ENCODE peak calls at places on chromosomes 6 and 20, in nine cellular contexts. E, C, F, I, H, N, Z, K and M are unnamed samples.

GRCh38 chr20:1646975-1647431 is 10.6 kb downstream of the SIRPG start:
- DNase-seq in E (no peak), C (no peak), F (no peak), I (no peak), H (no peak), N (no peak), Z (no peak), K (no peak), M (no peak)

GRCh38 chr20:34150616-34151015 is 38.6 kb upstream of the EIF2S2 start:
- DNase-seq in E (no peak), C (no peak), F (no peak), I (no peak), H (no peak), N (no peak), Z (no peak), K (no peak), M (no peak)

GRCh38 chr6:53598584-53598983 is 53.7 kb upstream of the GCLC start:
- DNase-seq in E (no peak), C (no peak), F (no peak), I (no peak), H (no peak), N (peak; percentile 3), Z (no peak), K (no peak), M (no peak)

GRCh38 chr6:140806431-140806830 is 1326.3 kb upstream of the GJE1 start:
- DNase-seq in E (peak; percentile 8), C (no peak), F (no peak), I (no peak), H (no peak), N (no peak), Z (no peak), K (no peak), M (no peak)

GRCh38 chr6:37483917-37484785 is 15.5 kb downstream of the CCDC167 start:
- DNase-seq in E (peak; percentile 56), C (peak; percentile 21), F (peak; percentile 25), I (peak; percentile 81), H (peak; percentile 48), N (peak; percentile 83), Z (peak; percentile 69), K (peak; percentile 79), M (peak; percentile 96)

GRCh38 chr20:25336561-25337422 is 53.8 kb downstream of the ABHD12 start:
- DNase-seq in E (peak; percentile 54), C (no peak), F (no peak), I (no peak), H (peak; percentile 24), N (peak; percentile 35), Z (no peak), K (no peak), M (peak; percentile 79)

GRCh38 chr6:63509652-63510352 is 62.5 kb upstream of the LOC128125822 start:
- DNase-seq in E (no peak), C (no peak), F (no peak), I (no peak), H (peak; percentile 67), N (no peak), Z (no peak), K (peak; percentile 84), M (no peak)

GRCh38 chr6:157107915-157108651 is 215.2 kb downstream of the TMEM242 start:
- DNase-seq in E (peak; percentile 82), C (peak; percentile 16), F (no peak), I (no peak), H (no peak), N (no peak), Z (no peak), K (no peak), M (no peak)

GRCh38 chr6:33627876-33628275 is 6.8 kb downstream of the ITPR3 start:
- DNase-seq in E (no peak), C (no peak), F (no peak), I (no peak), H (no peak), N (peak; percentile 37), Z (no peak), K (no peak), M (no peak)

GRCh38 chr6:65126667-65127066 is 580.4 kb downstream of the EYS start:
- DNase-seq in E (no peak), C (no peak), F (no peak), I (no peak), H (no peak), N (peak; percentile 2), Z (no peak), K (no peak), M (peak; percentile 7)

GRCh38 chr6:125094563-125094962 is 59.0 kb upstream of the TPD52L1 start:
- DNase-seq in E (peak; percentile 51), C (no peak), F (no peak), I (no peak), H (no peak), N (no peak), Z (no peak), K (no peak), M (no peak)

GRCh38 chr6:106081715-106082114 is 4.4 kb upstream of the PRDM1 start:
- DNase-seq in E (no peak), C (no peak), F (no peak), I (no peak), H (no peak), N (no peak), Z (no peak), K (no peak), M (no peak)

GRCh38 chr20:51966296-51966971 is 164.1 kb upstream of the SALL4 start:
- DNase-seq in E (peak; percentile 95), C (peak; percentile 69), F (peak; percentile 20), I (no peak), H (peak; percentile 34), N (peak; percentile 83), Z (no peak), K (peak; percentile 66), M (peak; percentile 80)

GRCh38 chr6:89828988-89829590 is 591 bp upstream of the CASP8AP2 start:
- DNase-seq in E (no peak), C (no peak), F (peak; percentile 23), I (no peak), H (no peak), N (peak; percentile 9), Z (peak; percentile 1), K (no peak), M (peak; percentile 57)

GRCh38 chr6:132552372-132552771 is at the start of gene TAAR8:
- DNase-seq in E (no peak), C (no peak), F (no peak), I (no peak), H (no peak), N (no peak), Z (no peak), K (no peak), M (no peak)

GRCh38 chr6:132464538-132465256 is 48.2 kb downstream of the STX7 start:
- DNase-seq in E (peak; percentile 37), C (no peak), F (no peak), I (no peak), H (no peak), N (no peak), Z (no peak), K (no peak), M (no peak)

GRCh38 chr20:20024942-20025341 is 7.8 kb downstream of the NAA20 start:
- DNase-seq in E (no peak), C (no peak), F (no peak), I (no peak), H (no peak), N (no peak), Z (no peak), K (no peak), M (no peak)

GRCh38 chr6:137847748-137848147 is 19.3 kb upstream of the TNFAIP3 start:
- DNase-seq in E (no peak), C (no peak), F (no peak), I (no peak), H (no peak), N (no peak), Z (no peak), K (no peak), M (no peak)

GRCh38 chr20:11797161-11797560 is 120.5 kb upstream of the BTBD3 start:
- DNase-seq in E (no peak), C (no peak), F (no peak), I (no peak), H (no peak), N (no peak), Z (no peak), K (no peak), M (no peak)

GRCh38 chr20:54691335-54691734 is 215.9 kb downstream of the DOK5 start:
- DNase-seq in E (no peak), C (no peak), F (no peak), I (no peak), H (no peak), N (no peak), Z (no peak), K (no peak), M (no peak)

GRCh38 chr6:12233693-12234551 is 56.2 kb upstream of the EDN1 start:
- DNase-seq in E (peak; percentile 90), C (peak; percentile 57), F (peak; percentile 80), I (peak; percentile 71), H (peak; percentile 56), N (peak; percentile 32), Z (no peak), K (peak; percentile 68), M (peak; percentile 22)

GRCh38 chr6:26577720-26578072 is 19.1 kb upstream of the ABT1 start:
- DNase-seq in E (no peak), C (no peak), F (no peak), I (no peak), H (no peak), N (no peak), Z (no peak), K (no peak), M (no peak)
- H3K4me3 ChIP-seq in E (no peak overlapping the region), C (no peak overlapping the region), F (peak overlapping the region; percentile 27), I (peak overlapping the region; percentile 71), H (no peak overlapping the region), N (peak overlapping the region; percentile 49), Z (peak overlapping the region; percentile 38), K (no peak overlapping the region), M (peak overlapping the region; percentile 61)

GRCh38 chr6:7911345-7911725 is 747 bp upstream of the TXNDC5 start:
- DNase-seq in E (peak; percentile 44), C (no peak), F (peak; percentile 73), I (no peak), H (no peak), N (no peak), Z (no peak), K (no peak), M (peak; percentile 23)
- H3K36me3 ChIP-seq in E (no peaks in the 10 kb centered on the region), C (peaks cover 5% of the 10 kb centered on the region), F (peaks cover 34% of the 10 kb centered on the region), I (no peaks in the 10 kb centered on the region), H (no peaks in the 10 kb centered on the region), N (no peaks in the 10 kb centered on the region), Z (no peaks in the 10 kb centered on the region), K (no peaks in the 10 kb centered on the region), M (no peaks in the 10 kb centered on the region)

GRCh38 chr6:127459231-127459641 is at the start of gene KIAA0408:
- DNase-seq in E (peak; percentile 45), C (no peak), F (no peak), I (no peak), H (peak; percentile 60), N (peak; percentile 79), Z (no peak), K (peak; percentile 81), M (peak; percentile 36)
- H3K4me3 ChIP-seq in E (no peak within 1 kb of the TSS), C (no peak within 1 kb of the TSS), F (no peak within 1 kb of the TSS), I (no peak within 1 kb of the TSS), H (peak within 1 kb of the TSS; percentile 22), N (no peak within 1 kb of the TSS), Z (no peak within 1 kb of the TSS), K (no peak within 1 kb of the TSS), M (no peak within 1 kb of the TSS)

DNA sequence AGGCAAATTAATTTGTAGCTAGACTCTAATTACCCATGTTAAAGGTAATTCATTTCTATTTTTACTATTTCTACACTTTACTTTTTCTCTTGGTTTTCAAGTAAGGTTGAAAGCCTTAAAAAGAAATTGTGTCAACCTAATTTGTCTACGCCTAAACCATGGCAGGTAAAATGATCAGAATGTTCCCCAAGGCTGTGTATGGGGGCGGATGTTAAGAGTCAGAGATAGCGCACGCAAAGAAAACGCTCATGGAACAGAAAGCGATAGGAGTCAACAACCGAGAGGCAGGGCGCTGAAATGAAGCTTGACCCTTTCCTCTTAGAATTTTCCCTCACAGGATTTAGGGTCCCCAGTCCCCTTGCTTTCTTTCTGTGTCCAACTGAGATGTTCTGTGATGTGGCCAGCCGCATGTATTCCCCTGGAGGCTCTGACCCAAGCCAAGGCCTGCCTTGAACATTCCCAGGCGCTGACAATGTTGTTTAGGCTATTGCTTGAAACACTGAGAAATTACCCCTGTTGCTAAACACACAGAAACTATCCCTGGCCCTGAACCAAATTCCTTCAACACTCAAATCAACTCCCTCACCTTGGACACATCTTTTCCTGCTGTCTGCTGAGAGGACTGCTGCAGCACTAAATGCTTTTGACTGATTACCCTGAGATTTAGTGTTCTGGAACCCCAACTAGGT is 10.9 kb downstream of the PSMB1 start:
- DNase-seq in E (no peak), C (no peak), F (no peak), I (no peak), H (no peak), N (no peak), Z (no peak), K (no peak), M (no peak)
- H3K36me3 ChIP-seq in E (peaks cover 79% of the 10 kb centered on the region), C (peaks cover 98% of the 10 kb centered on the region), F (peaks cover 9% of the 10 kb centered on the region), I (peaks cover 91% of the 10 kb centered on the region), H (peaks cover 100% of the 10 kb centered on the region), N (peaks cover 39% of the 10 kb centered on the region), Z (peaks cover 84% of the 10 kb centered on the region), K (peaks cover 92% of the 10 kb centered on the region), M (peaks cover 52% of the 10 kb centered on the region)